ENCODE peak calls at places on chromosomes 5 and 9, in nine cellular contexts. One of them, this sample, is unnamed.

GRCh38 chr5:74239268-74239667 is 401.3 kb downstream of the ENC1 start:
- DNase-seq in aorta: peak; percentile 63
- DNase-seq in mesendoderm: no peak
- DNase-seq in colonic mucosa: no peak
- DNase-seq in transverse colon: no peak
- DNase-seq in mucosa of descending colon: peak; percentile 21
- DNase-seq in bronchial epithelial cell: no peak
- DNase-seq in BE2C: no peak
- DNase-seq in PC-3: no peak
- DNase-seq in this sample: no peak

GRCh38 chr5:64612349-64612961 is 77.8 kb upstream of the SHISAL2B start:
- DNase-seq in aorta: no peak
- DNase-seq in mesendoderm: peak; percentile 81
- DNase-seq in colonic mucosa: no peak
- DNase-seq in transverse colon: no peak
- DNase-seq in mucosa of descending colon: peak; percentile 69
- DNase-seq in bronchial epithelial cell: peak; percentile 71
- DNase-seq in BE2C: peak; percentile 46
- DNase-seq in PC-3: peak; percentile 82
- DNase-seq in this sample: peak; percentile 26

GRCh38 chr5:79617539-79617938 is 5.3 kb downstream of the TENT2 start:
- DNase-seq in aorta: no peak
- DNase-seq in mesendoderm: no peak
- DNase-seq in colonic mucosa: no peak
- DNase-seq in transverse colon: no peak
- DNase-seq in mucosa of descending colon: no peak
- DNase-seq in bronchial epithelial cell: no peak
- DNase-seq in BE2C: no peak
- DNase-seq in PC-3: no peak
- DNase-seq in this sample: no peak

GRCh38 chr5:2780421-2781171 is 29.1 kb upstream of the IRX2 start:
- DNase-seq in aorta: no peak
- DNase-seq in mesendoderm: peak; percentile 95
- DNase-seq in colonic mucosa: no peak
- DNase-seq in transverse colon: no peak
- DNase-seq in mucosa of descending colon: no peak
- DNase-seq in bronchial epithelial cell: peak; percentile 92
- DNase-seq in BE2C: no peak
- DNase-seq in PC-3: peak; percentile 77
- DNase-seq in this sample: no peak

GRCh38 chr5:151208481-151208914 is 15.4 kb downstream of the CCDC69 start:
- DNase-seq in aorta: no peak
- DNase-seq in mesendoderm: no peak
- DNase-seq in colonic mucosa: no peak
- DNase-seq in transverse colon: no peak
- DNase-seq in mucosa of descending colon: no peak
- DNase-seq in bronchial epithelial cell: no peak
- DNase-seq in BE2C: no peak
- DNase-seq in PC-3: no peak
- DNase-seq in this sample: no peak

GRCh38 chr9:109182550-109182939 is 15.5 kb upstream of the FRRS1L start:
- DNase-seq in aorta: no peak
- DNase-seq in mesendoderm: no peak
- DNase-seq in colonic mucosa: no peak
- DNase-seq in transverse colon: no peak
- DNase-seq in mucosa of descending colon: no peak
- DNase-seq in bronchial epithelial cell: no peak
- DNase-seq in BE2C: no peak
- DNase-seq in PC-3: no peak
- DNase-seq in this sample: no peak

GRCh38 chr5:178323961-178324360 is 91.4 kb upstream of the PHYKPL start:
- DNase-seq in aorta: peak; percentile 25
- DNase-seq in mesendoderm: no peak
- DNase-seq in colonic mucosa: no peak
- DNase-seq in transverse colon: no peak
- DNase-seq in mucosa of descending colon: no peak
- DNase-seq in bronchial epithelial cell: no peak
- DNase-seq in BE2C: no peak
- DNase-seq in PC-3: no peak
- DNase-seq in this sample: no peak

GRCh38 chr5:174491265-174491664 is 233.1 kb upstream of the MSX2 start:
- DNase-seq in aorta: no peak
- DNase-seq in mesendoderm: no peak
- DNase-seq in colonic mucosa: no peak
- DNase-seq in transverse colon: no peak
- DNase-seq in mucosa of descending colon: no peak
- DNase-seq in bronchial epithelial cell: no peak
- DNase-seq in BE2C: no peak
- DNase-seq in PC-3: no peak
- DNase-seq in this sample: no peak

GRCh38 chr9:86052556-86053468 is 46.5 kb downstream of the GOLM1 start:
- DNase-seq in aorta: no peak
- DNase-seq in mesendoderm: no peak
- DNase-seq in colonic mucosa: no peak
- DNase-seq in transverse colon: no peak
- DNase-seq in mucosa of descending colon: no peak
- DNase-seq in bronchial epithelial cell: no peak
- DNase-seq in BE2C: no peak
- DNase-seq in PC-3: no peak
- DNase-seq in this sample: no peak

GRCh38 chr5:125198270-125198974 is 452.0 kb upstream of the ZNF608 start:
- DNase-seq in aorta: peak; percentile 68
- DNase-seq in mesendoderm: no peak
- DNase-seq in colonic mucosa: peak; percentile 75
- DNase-seq in transverse colon: peak; percentile 74
- DNase-seq in mucosa of descending colon: peak; percentile 81
- DNase-seq in bronchial epithelial cell: peak; percentile 23
- DNase-seq in BE2C: peak; percentile 97
- DNase-seq in PC-3: no peak
- DNase-seq in this sample: peak; percentile 3

GRCh38 chr9:91059713-91060112 is 258.1 kb downstream of the SYK start:
- DNase-seq in aorta: no peak
- DNase-seq in mesendoderm: no peak
- DNase-seq in colonic mucosa: no peak
- DNase-seq in transverse colon: no peak
- DNase-seq in mucosa of descending colon: no peak
- DNase-seq in bronchial epithelial cell: peak; percentile 21
- DNase-seq in BE2C: no peak
- DNase-seq in PC-3: peak; percentile 47
- DNase-seq in this sample: no peak

GRCh38 chr5:139394123-139394653 is 716 bp downstream of the PROB1 start:
- DNase-seq in aorta: no peak
- DNase-seq in mesendoderm: peak; percentile 74
- DNase-seq in colonic mucosa: peak; percentile 62
- DNase-seq in transverse colon: peak; percentile 71
- DNase-seq in mucosa of descending colon: peak; percentile 60
- DNase-seq in bronchial epithelial cell: no peak
- DNase-seq in BE2C: peak; percentile 60
- DNase-seq in PC-3: no peak
- DNase-seq in this sample: no peak

GRCh38 chr5:53037141-53037859 is 48.1 kb downstream of the ITGA2 start:
- DNase-seq in aorta: no peak
- DNase-seq in mesendoderm: no peak
- DNase-seq in colonic mucosa: no peak
- DNase-seq in transverse colon: no peak
- DNase-seq in mucosa of descending colon: no peak
- DNase-seq in bronchial epithelial cell: peak; percentile 98
- DNase-seq in BE2C: no peak
- DNase-seq in PC-3: peak; percentile 90
- DNase-seq in this sample: no peak

GRCh38 chr5:89282832-89283510 is 400.0 kb upstream of the MEF2C start:
- DNase-seq in aorta: no peak
- DNase-seq in mesendoderm: no peak
- DNase-seq in colonic mucosa: no peak
- DNase-seq in transverse colon: no peak
- DNase-seq in mucosa of descending colon: no peak
- DNase-seq in bronchial epithelial cell: peak; percentile 95
- DNase-seq in BE2C: no peak
- DNase-seq in PC-3: peak; percentile 82
- DNase-seq in this sample: no peak

GRCh38 chr9:135334953-135335460 is 144.6 kb upstream of the PPP1R26 start:
- DNase-seq in aorta: no peak
- DNase-seq in mesendoderm: no peak
- DNase-seq in colonic mucosa: no peak
- DNase-seq in transverse colon: no peak
- DNase-seq in mucosa of descending colon: no peak
- DNase-seq in bronchial epithelial cell: no peak
- DNase-seq in BE2C: peak; percentile 4
- DNase-seq in PC-3: no peak
- DNase-seq in this sample: no peak

GRCh38 chr5:84682531-84682930 is 297.9 kb upstream of the EDIL3 start:
- DNase-seq in aorta: no peak
- DNase-seq in mesendoderm: no peak
- DNase-seq in colonic mucosa: no peak
- DNase-seq in transverse colon: no peak
- DNase-seq in mucosa of descending colon: no peak
- DNase-seq in bronchial epithelial cell: no peak
- DNase-seq in BE2C: no peak
- DNase-seq in PC-3: no peak
- DNase-seq in this sample: no peak

GRCh38 chr5:150945947-150946346 is 41.2 kb upstream of the ZNF300 start:
- DNase-seq in aorta: no peak
- DNase-seq in mesendoderm: no peak
- DNase-seq in colonic mucosa: no peak
- DNase-seq in transverse colon: no peak
- DNase-seq in mucosa of descending colon: no peak
- DNase-seq in bronchial epithelial cell: no peak
- DNase-seq in BE2C: no peak
- DNase-seq in PC-3: no peak
- DNase-seq in this sample: no peak

GRCh38 chr5:50967388-50968039 is 301.1 kb downstream of the PARP8 start:
- DNase-seq in aorta: no peak
- DNase-seq in mesendoderm: peak; percentile 57
- DNase-seq in colonic mucosa: peak; percentile 32
- DNase-seq in transverse colon: no peak
- DNase-seq in mucosa of descending colon: peak; percentile 41
- DNase-seq in bronchial epithelial cell: no peak
- DNase-seq in BE2C: no peak
- DNase-seq in PC-3: no peak
- DNase-seq in this sample: no peak

GRCh38 chr9:89161221-89161620 is 17.4 kb downstream of the SHC3 start:
- DNase-seq in aorta: no peak
- DNase-seq in mesendoderm: no peak
- DNase-seq in colonic mucosa: no peak
- DNase-seq in transverse colon: no peak
- DNase-seq in mucosa of descending colon: no peak
- DNase-seq in bronchial epithelial cell: no peak
- DNase-seq in BE2C: no peak
- DNase-seq in PC-3: no peak
- DNase-seq in this sample: no peak

GRCh38 chr5:34717426-34718327 is 61.5 kb downstream of the RAI14 start:
- DNase-seq in aorta: no peak
- DNase-seq in mesendoderm: peak; percentile 98
- DNase-seq in colonic mucosa: no peak
- DNase-seq in transverse colon: no peak
- DNase-seq in mucosa of descending colon: no peak
- DNase-seq in bronchial epithelial cell: peak; percentile 58
- DNase-seq in BE2C: no peak
- DNase-seq in PC-3: peak; percentile 97
- DNase-seq in this sample: no peak

GRCh38 chr5:81398741-81399140 is 4.8 kb upstream of the ACOT12 start:
- DNase-seq in aorta: no peak
- DNase-seq in mesendoderm: peak; percentile 22
- DNase-seq in colonic mucosa: no peak
- DNase-seq in transverse colon: no peak
- DNase-seq in mucosa of descending colon: no peak
- DNase-seq in bronchial epithelial cell: no peak
- DNase-seq in BE2C: no peak
- DNase-seq in PC-3: no peak
- DNase-seq in this sample: no peak

GRCh38 chr9:36433386-36433785 is 33.3 kb upstream of the RNF38 start:
- DNase-seq in aorta: no peak
- DNase-seq in mesendoderm: no peak
- DNase-seq in colonic mucosa: no peak
- DNase-seq in transverse colon: no peak
- DNase-seq in mucosa of descending colon: no peak
- DNase-seq in bronchial epithelial cell: peak; percentile 32
- DNase-seq in BE2C: no peak
- DNase-seq in PC-3: no peak
- DNase-seq in this sample: no peak

DNA sequence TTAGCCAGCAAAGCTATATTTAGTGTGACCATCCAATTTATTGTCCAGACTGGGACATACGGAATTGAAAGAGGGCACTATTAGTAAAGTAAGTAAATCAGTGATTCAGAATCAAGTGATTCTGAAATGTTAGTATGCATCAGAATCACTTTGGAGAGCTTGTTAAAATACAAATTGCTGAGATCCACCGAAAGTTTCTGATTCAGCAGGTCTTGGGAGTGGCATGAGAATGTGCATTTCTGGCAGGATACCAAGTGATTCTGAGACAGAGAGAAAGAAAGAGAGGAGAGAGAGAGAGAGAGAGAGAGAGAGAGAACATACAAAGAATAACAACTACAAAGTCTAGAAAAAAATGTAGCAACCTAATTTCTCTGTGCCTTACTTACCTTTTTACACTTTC is 65.4 kb upstream of the ASTN2 start:
- DNase-seq in aorta: no peak
- DNase-seq in mesendoderm: no peak
- DNase-seq in colonic mucosa: no peak
- DNase-seq in transverse colon: no peak
- DNase-seq in mucosa of descending colon: no peak
- DNase-seq in bronchial epithelial cell: peak; percentile 26
- DNase-seq in BE2C: no peak
- DNase-seq in PC-3: no peak
- DNase-seq in this sample: no peak
- H3K4me3 ChIP-seq in aorta: no peak overlapping the region
- H3K4me3 ChIP-seq in mesendoderm: no peak overlapping the region
- H3K4me3 ChIP-seq in colonic mucosa: no peak overlapping the region
- H3K4me3 ChIP-seq in transverse colon: no peak overlapping the region
- H3K4me3 ChIP-seq in mucosa of descending colon: no peak overlapping the region
- H3K4me3 ChIP-seq in bronchial epithelial cell: no peak overlapping the region
- H3K4me3 ChIP-seq in BE2C: no peak overlapping the region
- H3K4me3 ChIP-seq in PC-3: no peak overlapping the region
- H3K4me3 ChIP-seq in this sample: no peak overlapping the region

GRCh38 chr5:176436641-176437040 is 11.5 kb upstream of the FAF2 start:
- DNase-seq in aorta: no peak
- DNase-seq in mesendoderm: no peak
- DNase-seq in colonic mucosa: no peak
- DNase-seq in transverse colon: no peak
- DNase-seq in mucosa of descending colon: no peak
- DNase-seq in bronchial epithelial cell: peak; percentile 85
- DNase-seq in BE2C: no peak
- DNase-seq in PC-3: peak; percentile 46
- DNase-seq in this sample: peak; percentile 47
- H3K4me3 ChIP-seq in aorta: no peak overlapping the region
- H3K4me3 ChIP-seq in mesendoderm: no peak overlapping the region
- H3K4me3 ChIP-seq in colonic mucosa: no peak overlapping the region
- H3K4me3 ChIP-seq in transverse colon: no peak overlapping the region
- H3K4me3 ChIP-seq in mucosa of descending colon: no peak overlapping the region
- H3K4me3 ChIP-seq in bronchial epithelial cell: no peak overlapping the region
- H3K4me3 ChIP-seq in BE2C: peak overlapping the region; percentile 29
- H3K4me3 ChIP-seq in PC-3: peak overlapping the region; percentile 39
- H3K4me3 ChIP-seq in this sample: peak overlapping the region; percentile 45

GRCh38 chr9:34413229-34413852 is 36.6 kb upstream of the MYORG start:
- DNase-seq in aorta: peak; percentile 58
- DNase-seq in mesendoderm: peak; percentile 69
- DNase-seq in colonic mucosa: peak; percentile 35
- DNase-seq in transverse colon: peak; percentile 29
- DNase-seq in mucosa of descending colon: peak; percentile 81
- DNase-seq in bronchial epithelial cell: peak; percentile 32
- DNase-seq in BE2C: no peak
- DNase-seq in PC-3: peak; percentile 47
- DNase-seq in this sample: peak; percentile 60
- H3K4me3 ChIP-seq in aorta: no peak overlapping the region
- H3K4me3 ChIP-seq in mesendoderm: no peak overlapping the region
- H3K4me3 ChIP-seq in colonic mucosa: no peak overlapping the region
- H3K4me3 ChIP-seq in transverse colon: no peak overlapping the region
- H3K4me3 ChIP-seq in mucosa of descending colon: no peak overlapping the region
- H3K4me3 ChIP-seq in bronchial epithelial cell: no peak overlapping the region
- H3K4me3 ChIP-seq in BE2C: no peak overlapping the region
- H3K4me3 ChIP-seq in PC-3: no peak overlapping the region
- H3K4me3 ChIP-seq in this sample: no peak overlapping the region

GRCh38 chr9:25353783-25354182 is 324.5 kb downstream of the TUSC1 start:
- DNase-seq in aorta: no peak
- DNase-seq in mesendoderm: peak; percentile 19
- DNase-seq in colonic mucosa: no peak
- DNase-seq in transverse colon: no peak
- DNase-seq in mucosa of descending colon: no peak
- DNase-seq in bronchial epithelial cell: peak; percentile 4
- DNase-seq in BE2C: no peak
- DNase-seq in PC-3: no peak
- DNase-seq in this sample: no peak
- H3K4me3 ChIP-seq in aorta: no peak overlapping the region
- H3K4me3 ChIP-seq in mesendoderm: no peak overlapping the region
- H3K4me3 ChIP-seq in colonic mucosa: no peak overlapping the region
- H3K4me3 ChIP-seq in transverse colon: no peak overlapping the region
- H3K4me3 ChIP-seq in mucosa of descending colon: no peak overlapping the region
- H3K4me3 ChIP-seq in bronchial epithelial cell: no peak overlapping the region
- H3K4me3 ChIP-seq in BE2C: no peak overlapping the region
- H3K4me3 ChIP-seq in PC-3: no peak overlapping the region
- H3K4me3 ChIP-seq in this sample: no peak overlapping the region

This sample was measured in Jurkat, Clone E6-1.